ENCODE peak calls at places on chromosomes 4 and X, in five cellular contexts. Z, F, X, T and A are unnamed samples.
A peak's percentile ranks its signal among the peaks of the same experiment; 100 is the strongest.

GRCh38 chr4:119209077-119209476 is 3.4 kb upstream of the USP53 start:
- DNase-seq in Z (peak; percentile 98), F (no peak), X (no peak), T (no peak), A (peak; percentile 98)

GRCh38 chrX:49001521-49002090 is 458 bp downstream of the GRIPAP1 start:
- DNase-seq in Z (peak; percentile 52), F (peak; percentile 15), X (no peak), T (peak; percentile 56), A (peak; percentile 47)

GRCh38 chr4:139175647-139176298 is 1.2 kb downstream of the ELF2 start:
- DNase-seq in Z (no peak), F (no peak), X (no peak), T (no peak), A (no peak)

GRCh38 chr4:150244600-150244999 is 166.4 kb downstream of the DCLK2 start:
- DNase-seq in Z (no peak), F (no peak), X (no peak), T (peak; percentile 77), A (no peak)

GRCh38 chr4:159024828-159025227 is 78.1 kb upstream of the RAPGEF2 start:
- DNase-seq in Z (no peak), F (no peak), X (no peak), T (no peak), A (no peak)

GRCh38 chr4:168212656-168213055 is 105.9 kb downstream of the DDX60 start:
- DNase-seq in Z (no peak), F (no peak), X (no peak), T (no peak), A (no peak)

GRCh38 chrX:118884552-118885138 is 61.0 kb downstream of the ZCCHC12 start:
- DNase-seq in Z (no peak), F (no peak), X (peak; percentile 59), T (no peak), A (no peak)

GRCh38 chrX:150099316-150099715 is 161.0 kb upstream of the EOLA2 start:
- DNase-seq in Z (no peak), F (no peak), X (no peak), T (no peak), A (no peak)

GRCh38 chr4:151226004-151226932 is 50.7 kb upstream of the PRSS48 start:
- DNase-seq in Z (peak; percentile 73), F (no peak), X (no peak), T (no peak), A (peak; percentile 81)

GRCh38 chr4:8205749-8206611 is 6.9 kb downstream of the SH3TC1 start:
- DNase-seq in Z (peak; percentile 91), F (no peak), X (no peak), T (peak; percentile 56), A (peak; percentile 92)

GRCh38 chrX:10415704-10416001 is 204.7 kb downstream of the MID1 start:
- DNase-seq in Z (no peak), F (no peak), X (no peak), T (no peak), A (peak; percentile 6)

GRCh38 chr4:6504900-6505496 is 32.6 kb upstream of the PPP2R2C start:
- DNase-seq in Z (no peak), F (no peak), X (no peak), T (no peak), A (no peak)

GRCh38 chr4:31059753-31060522 is 339.8 kb downstream of the PCDH7 start:
- DNase-seq in Z (no peak), F (no peak), X (no peak), T (peak; percentile 78), A (no peak)

GRCh38 chr4:132332932-132333722 is 816.0 kb upstream of the PCDH10 start:
- DNase-seq in Z (peak; percentile 12), F (no peak), X (no peak), T (no peak), A (peak; percentile 34)

GRCh38 chr4:158996669-158997074 is 106.2 kb upstream of the RAPGEF2 start:
- DNase-seq in Z (peak; percentile 99), F (no peak), X (no peak), T (no peak), A (peak; percentile 97)

GRCh38 chr4:71322425-71322824 is 16.4 kb upstream of the SLC4A4 start:
- DNase-seq in Z (no peak), F (no peak), X (no peak), T (no peak), A (no peak)

GRCh38 chr4:10096201-10096975 is 20.2 kb downstream of the WDR1 start:
- DNase-seq in Z (peak; percentile 97), F (peak; percentile 57), X (no peak), T (no peak), A (peak; percentile 98)

GRCh38 chrX:138938003-138938402 is 226.5 kb upstream of the FGF13 start:
- DNase-seq in Z (no peak), F (no peak), X (no peak), T (no peak), A (no peak)

GRCh38 chr4:79653871-79654270 is 245.8 kb upstream of the GK2 start:
- DNase-seq in Z (no peak), F (no peak), X (no peak), T (no peak), A (peak; percentile 29)

GRCh38 chrX:1534321-1535168 is 2.4 kb downstream of the P2RY8 start:
- DNase-seq in Z (no peak), F (no peak), X (peak; percentile 42), T (no peak), A (no peak)